ENCODE peak calls at places on chromosomes 16 and 17, in ten cellular contexts. Q is ovary, H is stomach, J is uterus, G is suprapubic skin, X is GM12878, C is heart left ventricle, T is adrenal gland, W is Peyer's patch, A is testis. P is an unnamed sample.
A peak's percentile ranks its signal among the peaks of the same experiment; 100 is the strongest.

GRCh38 chr16:50884066-50884860 is 142.4 kb downstream of the CYLD start:
- DNase-seq in Q (no peak), H (no peak), J (no peak), G (no peak), X (no peak), C (no peak), T (no peak), W (no peak), A (peak; percentile 67), P (peak; percentile 40)

GRCh38 chr16:27446721-27447120 is 44.7 kb downstream of the IL21R start:
- DNase-seq in Q (no peak), H (no peak), J (no peak), G (no peak), X (no peak), C (no peak), T (no peak), W (peak; percentile 50), A (no peak), P (no peak)

GRCh38 chr16:58026705-58027340 is 1.3 kb downstream of the MMP15 start:
- DNase-seq in Q (no peak), H (peak; percentile 39), J (no peak), G (no peak), X (no peak), C (no peak), T (no peak), W (peak; percentile 73), A (no peak), P (no peak)

GRCh38 chr16:47847220-47847970 is 308.4 kb downstream of the ABCC12 start:
- DNase-seq in Q (no peak), H (no peak), J (no peak), G (no peak), X (no peak), C (no peak), T (no peak), W (no peak), A (no peak), P (no peak)

GRCh38 chr16:1984347-1985225 is 593 bp downstream of the GFER start:
- DNase-seq in Q (no peak), H (no peak), J (no peak), G (no peak), X (no peak), C (no peak), T (no peak), W (peak; percentile 85), A (no peak), P (peak; percentile 77)

GRCh38 chr17:5950871-5951270 is 119.3 kb upstream of the WSCD1 start:
- DNase-seq in Q (no peak), H (no peak), J (no peak), G (peak; percentile 44), X (no peak), C (no peak), T (no peak), W (no peak), A (no peak), P (no peak)

GRCh38 chr16:46812781-46813555 is 18.0 kb downstream of the C16orf87 start:
- DNase-seq in Q (no peak), H (no peak), J (no peak), G (no peak), X (no peak), C (no peak), T (no peak), W (no peak), A (no peak), P (no peak)

GRCh38 chr16:90019201-90019542 is at the start of gene DBNDD1:
- DNase-seq in Q (no peak), H (peak; percentile 56), J (no peak), G (no peak), X (no peak), C (no peak), T (no peak), W (no peak), A (no peak), P (no peak)

GRCh38 chr16:88759245-88759975 is 25.6 kb downstream of the PIEZO1 start:
- DNase-seq in Q (peak; percentile 57), H (peak; percentile 55), J (peak; percentile 65), G (no peak), X (no peak), C (no peak), T (no peak), W (no peak), A (peak; percentile 46), P (no peak)

GRCh38 chr16:78249056-78249455 is 149.6 kb downstream of the WWOX start:
- DNase-seq in Q (no peak), H (peak; percentile 85), J (no peak), G (no peak), X (no peak), C (no peak), T (no peak), W (no peak), A (no peak), P (no peak)

GRCh38 chr16:30184430-30185140 is 1.2 kb downstream of the CORO1A start:
- DNase-seq in Q (peak; percentile 21), H (peak; percentile 31), J (peak; percentile 18), G (peak; percentile 83), X (peak; percentile 28), C (peak; percentile 32), T (peak; percentile 22), W (peak; percentile 50), A (no peak), P (no peak)

GRCh38 chr17:57576744-57577143 is 168.4 kb downstream of the CCDC182 start:
- DNase-seq in Q (no peak), H (no peak), J (no peak), G (no peak), X (no peak), C (no peak), T (no peak), W (no peak), A (no peak), P (no peak)

GRCh38 chr16:48559462-48560211 is 50.3 kb downstream of the N4BP1 start:
- DNase-seq in Q (no peak), H (no peak), J (no peak), G (no peak), X (no peak), C (no peak), T (no peak), W (no peak), A (no peak), P (no peak)

GRCh38 chr16:79298476-79299153 is 301.9 kb downstream of the MAF start:
- DNase-seq in Q (no peak), H (no peak), J (no peak), G (no peak), X (no peak), C (no peak), T (no peak), W (no peak), A (no peak), P (no peak)

GRCh38 chr17:62666061-62666800 is 38.8 kb downstream of the MRC2 start:
- DNase-seq in Q (no peak), H (no peak), J (no peak), G (no peak), X (no peak), C (no peak), T (no peak), W (no peak), A (no peak), P (no peak)

DNA sequence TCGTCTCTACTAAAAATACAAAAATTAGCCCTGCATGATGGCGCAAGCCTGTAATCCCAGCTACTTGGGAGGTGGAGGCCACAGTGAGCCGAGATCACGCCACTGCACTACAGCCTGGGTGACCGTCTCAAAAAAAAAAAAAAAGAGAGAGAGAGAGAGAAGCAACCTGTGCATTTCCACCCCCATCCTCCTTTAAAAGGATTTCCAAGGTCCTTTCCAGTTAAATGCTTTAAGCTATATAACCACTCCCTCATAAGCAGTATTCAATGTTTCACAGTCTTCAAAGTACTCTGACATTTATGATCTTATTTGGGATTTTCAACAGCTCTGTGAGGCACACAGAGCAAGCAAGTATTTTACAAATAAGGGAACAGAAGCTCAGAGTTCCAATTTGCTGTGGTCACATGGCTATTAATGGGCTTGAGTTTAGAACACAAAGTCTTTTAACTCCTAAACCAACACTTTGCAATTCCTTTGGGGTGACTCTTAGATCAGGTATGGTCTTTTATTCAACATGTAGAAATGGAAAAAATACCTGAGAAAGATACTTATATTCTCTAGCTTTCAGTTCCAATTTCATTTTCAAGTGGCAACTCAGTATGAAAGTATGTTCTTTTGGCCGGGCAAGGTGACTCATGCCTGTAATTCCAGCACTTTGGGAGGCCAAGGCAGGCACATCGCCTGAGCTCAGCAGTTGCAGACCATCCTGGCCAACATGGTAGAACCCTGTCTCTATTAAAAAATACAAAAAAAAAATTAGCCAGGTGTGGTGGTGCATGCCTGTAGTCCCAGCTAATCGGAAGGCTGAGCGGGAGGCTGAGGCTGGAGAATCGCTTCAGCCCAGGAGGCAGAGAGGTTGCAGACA is 31.3 kb downstream of the SPOP start:
- DNase-seq in Q (no peak), H (no peak), J (peak; percentile 32), G (no peak), X (peak; percentile 45), C (no peak), T (peak; percentile 58), W (no peak), A (no peak), P (no peak)
- TF ChIP-seq POLR2A in Q (no peak), H (no peak), J (no peak), G (no peak), X (no peak), C (no peak), T (no peak), W (no peak), A (no peak), P (no peak)

GRCh38 chr17:34391241-34391640 is 28.2 kb upstream of the CCL1 start:
- DNase-seq in Q (no peak), H (no peak), J (no peak), G (no peak), X (no peak), C (no peak), T (no peak), W (no peak), A (no peak), P (no peak)
- TF ChIP-seq POLR2A in Q (no peak), H (no peak), J (no peak), G (no peak), X (no peak), C (no peak), T (no peak), W (no peak), A (no peak), P (no peak)

DNA sequence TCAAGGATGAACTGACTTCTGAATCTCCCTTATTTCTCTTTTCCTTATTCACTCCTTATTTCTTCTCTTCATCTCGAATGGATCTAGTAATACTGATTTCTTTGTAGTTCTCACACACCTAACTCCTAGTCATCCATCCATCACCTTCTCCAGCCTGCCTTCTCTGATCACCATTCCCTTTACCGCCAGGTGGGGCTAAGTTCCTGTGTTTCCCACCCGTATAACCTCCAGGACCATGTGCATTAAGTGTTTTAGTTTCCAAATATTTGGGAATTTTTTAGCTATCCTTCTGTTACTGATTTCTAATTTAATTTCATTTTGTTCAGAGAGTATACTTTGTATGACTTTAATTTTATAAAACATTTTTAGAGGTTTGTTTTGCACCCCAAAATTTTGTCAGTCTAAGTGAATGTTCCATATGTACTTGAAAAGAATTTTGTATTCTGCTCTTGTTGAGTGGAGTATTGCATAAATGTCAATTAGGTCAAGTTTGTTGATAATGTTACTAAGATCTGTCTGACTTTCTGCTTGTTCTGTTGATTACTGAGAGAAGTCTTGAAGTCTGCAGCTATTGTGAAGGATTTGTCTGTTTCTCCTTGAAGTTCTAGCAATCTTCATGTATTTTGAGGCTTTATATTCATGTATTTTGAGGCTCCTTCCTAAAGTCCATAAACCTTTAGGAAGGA is 8.8 kb downstream of the BPTF start:
- DNase-seq in Q (no peak), H (no peak), J (no peak), G (no peak), X (no peak), C (no peak), T (no peak), W (no peak), A (no peak), P (no peak)
- TF ChIP-seq POLR2A in Q (no peak), H (no peak), J (no peak), G (no peak), X (no peak), C (no peak), T (no peak), W (no peak), A (no peak), P (no peak)

GRCh38 chr17:38738007-38738662 is 8.0 kb downstream of the CISD3 start:
- DNase-seq in Q (no peak), H (no peak), J (no peak), G (no peak), X (no peak), C (no peak), T (no peak), W (peak; percentile 48), A (no peak), P (no peak)
- TF ChIP-seq POLR2A in Q (no peak), H (no peak), J (no peak), G (no peak), X (no peak), C (no peak), T (no peak), W (no peak), A (no peak), P (no peak)

P was measured in H54.